ENCODE peak calls at places on chromosomes 11 and 22, in six cellular contexts. G is breast epithelium, K is pancreas, T is heart left ventricle, B is astrocyte of the cerebellum, M is AG04449. V is an unnamed sample.

GRCh38 chr11:130480166-130480565 is 31.7 kb downstream of the ADAMTS15 start:
- DNase-seq in G (no peak), K (no peak), T (no peak), B (no peak), M (peak), V (no peak)

GRCh38 chr11:112999518-112999917 is 38.3 kb downstream of the NCAM1 start:
- DNase-seq in G (no peak), K (no peak), T (no peak), B (no peak), M (no peak), V (no peak)

GRCh38 chr11:25734592-25735211 is 597.2 kb upstream of the ANO3 start:
- DNase-seq in G (no peak), K (no peak), T (no peak), B (peak), M (no peak), V (no peak)

GRCh38 chr11:70142171-70142875 is 60.8 kb upstream of the FADD start:
- DNase-seq in G (no peak), K (no peak), T (no peak), B (no peak), M (no peak), V (no peak)

GRCh38 chr11:59706518-59707285 is 6.9 kb downstream of the OR10V1 start:
- DNase-seq in G (no peak), K (no peak), T (no peak), B (peak), M (peak), V (no peak)

GRCh38 chr11:16356751-16357365 is 512 bp upstream of the SOX6 start:
- DNase-seq in G (no peak), K (no peak), T (peak), B (peak), M (no peak), V (no peak)

GRCh38 chr11:128737704-128738103 is 43.8 kb downstream of the FLI1 start:
- DNase-seq in G (no peak), K (no peak), T (no peak), B (no peak), M (no peak), V (no peak)

GRCh38 chr11:111596319-111596718 is 5.9 kb upstream of the SIK2 start:
- DNase-seq in G (no peak), K (no peak), T (no peak), B (no peak), M (no peak), V (no peak)

GRCh38 chr11:35083181-35084061 is 55.5 kb upstream of the CD44 start:
- DNase-seq in G (no peak), K (peak), T (peak), B (peak), M (peak), V (peak)

GRCh38 chr22:37410174-37411055 is 16.9 kb downstream of the ELFN2 start:
- DNase-seq in G (no peak), K (no peak), T (no peak), B (no peak), M (no peak), V (no peak)

GRCh38 chr11:76206327-76207081 is at the start of gene WNT11:
- DNase-seq in G (no peak), K (peak), T (peak), B (no peak), M (no peak), V (peak)

GRCh38 chr11:76203937-76204336 is 2.4 kb downstream of the WNT11 start:
- DNase-seq in G (no peak), K (no peak), T (no peak), B (no peak), M (no peak), V (no peak)

GRCh38 chr11:76205252-76206076 is 838 bp downstream of the WNT11 start:
- DNase-seq in G (no peak), K (no peak), T (no peak), B (no peak), M (no peak), V (no peak)

GRCh38 chr11:76207642-76208378 is 1.5 kb upstream of the WNT11 start:
- DNase-seq in G (peak), K (peak), T (peak), B (peak), M (no peak), V (peak)

DNA sequence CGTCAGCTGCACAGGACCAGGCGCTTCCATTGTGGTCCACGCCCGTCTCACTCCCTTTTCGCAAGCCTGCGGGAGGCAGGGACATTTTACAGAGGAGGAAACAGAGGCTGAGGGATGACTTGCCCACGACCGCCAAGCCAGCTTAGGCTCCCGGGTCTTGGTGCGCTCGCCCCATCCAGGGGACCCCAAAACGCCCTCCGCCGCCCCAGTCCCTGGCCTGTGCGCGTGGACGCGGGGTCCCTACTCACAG is 300 bp downstream of the WNT11 start:
- DNase-seq in G (no peak), K (no peak), T (no peak), B (no peak), M (no peak), V (no peak)
- H3K4me3 ChIP-seq in G (peak), K (peak), T (peak), B (peak), M (peak), V (peak)

DNA sequence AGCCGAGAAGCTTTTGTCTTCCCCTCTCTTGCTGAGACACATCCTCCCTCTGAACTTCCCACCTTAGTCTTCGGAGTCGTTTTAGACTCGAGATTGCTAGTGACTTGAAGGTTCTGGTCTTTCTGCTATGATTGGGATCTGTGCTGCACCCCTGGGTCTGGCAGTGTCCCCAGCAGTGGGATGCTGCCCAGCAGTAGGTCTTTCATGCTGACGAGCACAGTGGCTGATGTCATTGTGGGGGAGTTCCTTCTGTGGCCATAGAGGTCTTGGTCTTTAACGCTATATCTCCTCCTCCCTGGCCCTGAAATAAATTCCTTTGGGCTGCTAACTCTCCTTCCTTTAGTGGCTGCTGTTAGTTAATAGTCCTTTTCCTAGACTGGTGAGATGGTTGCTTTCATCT is 136.3 kb downstream of the TEAD1 start:
- DNase-seq in G (no peak), K (no peak), T (no peak), B (peak), M (no peak), V (no peak)
- TF ChIP-seq CTCF in G (no peak), K (no peak), T (no peak), B (no peak), M (no peak), V (no peak)

GRCh38 chr11:12134239-12134590 is 23.8 kb downstream of the MICAL2 start:
- DNase-seq in G (no peak), K (no peak), T (no peak), B (no peak), M (no peak), V (no peak)
- H3K4me3 ChIP-seq in G (no peak), K (no peak), T (no peak), B (no peak), M (no peak), V (no peak)

GRCh38 chr11:108222686-108223448 is at the start of gene ATM:
- DNase-seq in G (peak), K (peak), T (peak), B (peak), M (peak), V (peak)

GRCh38 chr11:108218912-108219783 is 3.3 kb downstream of the NPAT start:
- DNase-seq in G (no peak), K (no peak), T (no peak), B (no peak), M (no peak), V (no peak)

GRCh38 chr11:108221981-108222685 is at the start of gene NPAT:
- DNase-seq in G (no peak), K (no peak), T (peak), B (no peak), M (no peak), V (no peak)

GRCh38 chr11:108221401-108221800 is 1.0 kb downstream of the NPAT start:
- DNase-seq in G (no peak), K (no peak), T (no peak), B (no peak), M (no peak), V (no peak)

GRCh38 chr11:108220721-108221346 is 1.6 kb downstream of the NPAT start:
- DNase-seq in G (no peak), K (no peak), T (no peak), B (no peak), M (no peak), V (no peak)
- TF ChIP-seq CTCF in G (no peak), K (no peak), T (no peak), B (no peak), M (no peak), V (no peak)

GRCh38 chr22:41915035-41915782 is at the start of gene SHISA8:
- DNase-seq in G (peak), K (peak), T (no peak), B (no peak), M (no peak), V (peak)
- H3K4me3 ChIP-seq in G (peak), K (no peak), T (peak), B (no peak), M (no peak), V (no peak)

V was measured in adrenal gland.